ENCODE peak calls at places on chromosomes 1 and 21, in six cellular contexts. O, K, M, C, Z and S are unnamed samples.

GRCh38 chr1:89126602-89127001 is 688 bp upstream of the GBP2 start:
- DNase-seq in Z (no peak), K (no peak), M (no peak), C (no peak), O (no peak), S (peak; percentile 23)

GRCh38 chr1:90717356-90717664 is 208 bp upstream of the BARHL2 start:
- DNase-seq in Z (no peak), M (no peak), C (no peak), K (no peak), O (no peak), S (no peak)

GRCh38 chr1:204437796-204438570 is 26.4 kb upstream of the PPP1R15B start:
- DNase-seq in O (no peak), K (no peak), C (no peak), M (no peak), Z (no peak), S (no peak)

GRCh38 chr1:168202941-168203654 is 22.7 kb upstream of the SFT2D2 start:
- DNase-seq in O (peak; percentile 78), C (no peak), M (no peak), Z (no peak), K (no peak), S (no peak)

GRCh38 chr21:43573921-43574320 is 85.4 kb downstream of the HSF2BP start:
- DNase-seq in K (no peak), C (no peak), Z (no peak), O (peak; percentile 63), M (no peak), S (no peak)

GRCh38 chr1:231683439-231684165 is 57.0 kb downstream of the DISC1 start:
- DNase-seq in K (peak; percentile 55), Z (no peak), O (peak; percentile 50), C (peak; percentile 40), M (no peak), S (no peak)

GRCh38 chr21:25862596-25862995 is 127.8 kb downstream of the GABPA start:
- DNase-seq in M (no peak), O (peak; percentile 35), K (no peak), Z (peak; percentile 4), C (no peak), S (no peak)

GRCh38 chr1:25744140-25744581 is 55.8 kb upstream of the SELENON start:
- DNase-seq in Z (peak; percentile 38), C (peak; percentile 87), K (no peak), O (peak; percentile 29), M (peak; percentile 56), S (peak; percentile 70)

GRCh38 chr1:44798481-44799365 is 1.5 kb upstream of the PLK3 start:
- DNase-seq in O (no peak), C (peak; percentile 21), M (peak; percentile 47), K (peak; percentile 20), Z (no peak), S (no peak)

GRCh38 chr1:94754101-94754500 is 66.1 kb upstream of the SLC44A3 start:
- DNase-seq in M (no peak), C (no peak), K (no peak), Z (no peak), O (no peak), S (no peak)

GRCh38 chr1:116115476-116115875 is 4.3 kb downstream of the MAB21L3 start:
- DNase-seq in Z (no peak), O (peak; percentile 31), K (no peak), C (no peak), M (no peak), S (no peak)

GRCh38 chr1:171758011-171758410 is 16.1 kb upstream of the VAMP4 start:
- DNase-seq in O (no peak), Z (no peak), M (no peak), C (no peak), K (no peak), S (no peak)

GRCh38 chr1:83832194-83832593 is 166.7 kb downstream of the TTLL7 start:
- DNase-seq in Z (no peak), O (no peak), M (no peak), K (no peak), C (no peak), S (no peak)

GRCh38 chr1:24102966-24103365 is 9.0 kb downstream of the MYOM3 start:
- DNase-seq in Z (no peak), M (peak; percentile 59), O (no peak), K (no peak), C (peak; percentile 89), S (no peak)

GRCh38 chr1:227899820-227900449 is 47.8 kb downstream of the WNT9A start:
- DNase-seq in M (peak; percentile 30), K (no peak), O (no peak), Z (peak; percentile 4), C (peak; percentile 15), S (peak; percentile 12)